ENCODE peak calls at places on chromosomes 6 and 20, in ten cellular contexts. B is cardiac muscle cell, L is pancreas, P is A549, Q is GM20000, S is neural crest cell, Y is fibroblast of mammary gland, E is AG09319, A is nephron progenitor cell, W is adrenal gland. X is an unnamed sample.

GRCh38 chr20:44098657-44099056 is 88.3 kb downstream of the JPH2 start:
- DNase-seq in Y (no peak), B (no peak), S (no peak), E (no peak), W (no peak), A (no peak), P (no peak), Q (no peak), L (no peak), X (no peak)

GRCh38 chr20:5714261-5715041 is 35.8 kb upstream of the SHLD1 start:
- DNase-seq in Y (no peak), S (no peak), A (peak; percentile 14), E (no peak), B (no peak), P (no peak), W (no peak), Q (no peak), L (no peak), X (no peak)

GRCh38 chr6:31128093-31128676 is 7.9 kb upstream of the CDSN start:
- DNase-seq in A (peak; percentile 83), E (no peak), S (peak; percentile 70), P (peak; percentile 37), W (no peak), Q (peak; percentile 83), L (peak; percentile 43), Y (peak; percentile 40), B (peak; percentile 75), X (peak; percentile 78)

GRCh38 chr6:88982720-88983119 is 19.3 kb upstream of the RNGTT start:
- DNase-seq in P (peak; percentile 56), B (peak; percentile 63), A (no peak), W (peak; percentile 70), L (peak; percentile 43), S (no peak), E (peak; percentile 65), Q (peak; percentile 56), Y (peak; percentile 94), X (no peak)

GRCh38 chr6:90186637-90187361 is 109.8 kb downstream of the BACH2 start:
- DNase-seq in Q (no peak), A (no peak), E (no peak), L (no peak), W (no peak), P (no peak), S (no peak), B (no peak), Y (no peak), X (no peak)

GRCh38 chr6:7267521-7268091 is 45.4 kb downstream of the SSR1 start:
- DNase-seq in Q (no peak), W (peak; percentile 95), B (no peak), S (no peak), P (peak; percentile 84), L (peak; percentile 86), A (no peak), Y (peak; percentile 96), E (peak; percentile 75), X (no peak)

GRCh38 chr6:35084511-35085203 is 56.5 kb downstream of the TCP11 start:
- DNase-seq in W (no peak), S (no peak), A (no peak), Y (no peak), Q (no peak), P (no peak), E (no peak), B (no peak), L (peak; percentile 5), X (no peak)

GRCh38 chr20:24423794-24424307 is 45.6 kb upstream of the SYNDIG1 start:
- DNase-seq in P (no peak), S (no peak), L (no peak), W (no peak), B (no peak), Q (no peak), A (no peak), Y (no peak), E (no peak), X (no peak)

GRCh38 chr20:45041464-45042337 is 59.2 kb downstream of the KCNS1 start:
- DNase-seq in L (no peak), B (no peak), Y (peak; percentile 68), Q (no peak), P (no peak), W (no peak), E (no peak), A (no peak), S (no peak), X (no peak)

GRCh38 chr6:35876902-35877301 is 44.0 kb downstream of the SRPK1 start:
- DNase-seq in B (no peak), P (no peak), E (no peak), L (no peak), S (no peak), A (no peak), Q (no peak), Y (no peak), W (no peak), X (no peak)

GRCh38 chr6:140475086-140475485 is 1100.6 kb upstream of the CITED2 start:
- DNase-seq in A (no peak), Y (peak; percentile 11), B (no peak), W (no peak), E (no peak), S (no peak), L (no peak), Q (no peak), P (no peak), X (no peak)

GRCh38 chr20:44030394-44030793 is 115.7 kb downstream of the TOX2 start:
- DNase-seq in A (no peak), W (no peak), S (no peak), B (no peak), P (no peak), L (no peak), Y (no peak), E (no peak), Q (no peak), X (no peak)

GRCh38 chr20:43755851-43756250 is 29.0 kb upstream of the GTSF1L start:
- DNase-seq in P (no peak), Q (no peak), A (no peak), Y (peak; percentile 85), E (no peak), S (no peak), W (no peak), B (no peak), L (no peak), X (no peak)

GRCh38 chr20:10857362-10858070 is 183.7 kb upstream of the JAG1 start:
- DNase-seq in W (peak; percentile 55), P (peak; percentile 74), S (no peak), E (no peak), B (no peak), L (peak; percentile 67), A (no peak), Q (no peak), Y (peak; percentile 88), X (no peak)

GRCh38 chr20:51531141-51531710 is 11.3 kb downstream of the NFATC2 start:
- DNase-seq in P (peak; percentile 37), W (no peak), L (no peak), S (no peak), Y (no peak), A (no peak), B (no peak), Q (peak; percentile 63), E (no peak), X (no peak)

GRCh38 chr6:70208235-70208790 is 94.6 kb downstream of the COL9A1 start:
- DNase-seq in Y (no peak), A (no peak), W (no peak), L (no peak), S (no peak), Q (no peak), B (no peak), E (no peak), P (no peak), X (no peak)
- TF ChIP-seq CTCF in Y (no peak), A (no peak), W (no peak), L (no peak), S (no peak), Q (no peak), B (no peak), E (no peak), P (no peak), X (no peak)

DNA sequence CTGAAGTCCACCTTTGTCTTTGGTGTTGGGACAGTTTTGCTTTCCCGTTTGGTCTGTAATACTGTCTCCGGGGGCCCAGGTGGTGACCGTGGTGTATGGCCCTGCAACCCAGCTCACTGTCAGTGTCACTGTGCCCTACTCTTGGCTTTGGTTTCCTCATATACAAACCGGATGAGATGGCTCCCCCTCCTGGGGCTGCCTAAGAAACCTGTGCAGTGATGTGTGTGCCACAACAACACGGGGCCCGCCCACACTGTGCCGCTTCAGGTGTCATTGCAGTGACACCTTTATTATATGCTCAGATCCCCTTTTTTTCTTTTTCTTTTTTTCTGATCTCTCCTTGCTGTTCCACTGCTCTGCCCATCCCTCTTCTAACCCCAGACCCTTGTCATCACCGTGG is 73.9 kb downstream of the RAMACL start:
- DNase-seq in E (no peak), P (no peak), Y (no peak), A (no peak), L (no peak), S (no peak), B (no peak), W (no peak), Q (peak; percentile 52), X (no peak)
- TF ChIP-seq CTCF in E (no peak), P (no peak), Y (no peak), A (no peak), L (no peak), S (no peak), B (no peak), W (no peak), Q (peak; percentile 14), X (no peak)

GRCh38 chr6:56806368-56806767 is 148.5 kb upstream of the BEND6 start:
- DNase-seq in Q (no peak), L (no peak), P (no peak), E (no peak), Y (no peak), A (no peak), W (no peak), S (no peak), B (no peak), X (peak; percentile 49)

GRCh38 chr6:56804996-56805395 is 149.9 kb upstream of the BEND6 start:
- DNase-seq in W (no peak), L (no peak), S (no peak), E (peak; percentile 20), B (no peak), A (no peak), Q (no peak), P (peak; percentile 3), Y (peak; percentile 86), X (no peak)

GRCh38 chr6:56799966-56800365 is 154.9 kb upstream of the BEND6 start:
- DNase-seq in Q (no peak), E (no peak), Y (no peak), L (no peak), S (no peak), W (no peak), A (no peak), P (no peak), B (no peak), X (no peak)

GRCh38 chr6:56803594-56803993 is 151.3 kb upstream of the BEND6 start:
- DNase-seq in Q (no peak), L (no peak), A (no peak), P (no peak), E (peak; percentile 40), B (no peak), Y (peak; percentile 75), S (no peak), W (no peak), X (no peak)

GRCh38 chr6:56802570-56802969 is 152.3 kb upstream of the BEND6 start:
- DNase-seq in L (no peak), Q (no peak), A (no peak), Y (peak; percentile 57), B (no peak), W (no peak), E (no peak), P (no peak), S (no peak), X (no peak)
- TF ChIP-seq CTCF in L (no peak), Q (no peak), A (no peak), Y (no peak), B (no peak), W (no peak), E (no peak), P (no peak), S (no peak), X (no peak)

GRCh38 chr6:46704562-46704961 is 16.9 kb downstream of the TDRD6 start:
- DNase-seq in L (no peak), Q (no peak), P (no peak), A (no peak), B (peak; percentile 2), W (no peak), S (no peak), Y (peak; percentile 43), E (no peak), X (no peak)
- TF ChIP-seq CTCF in L (no peak), Q (no peak), P (no peak), A (no peak), B (no peak), W (no peak), S (no peak), Y (peak; percentile 8), E (no peak), X (no peak)

X was measured in glutamatergic neuron.